ENCODE peak calls at places on chromosomes 13 and 19, in ten cellular contexts. Q is lower lobe of right lung, W is kidney epithelial cell, M is brain microvascular endothelial cell, V is mucosa of descending colon, L is fibroblast of the aortic adventitia, H is NB4, A is heart right ventricle, J is lower leg skin, F is coronary artery. E is an unnamed sample.

GRCh38 chr13:24050292-24050711 is 110.2 kb upstream of the SPATA13 start:
- DNase-seq in F (peak), A (peak), M (peak), H (no peak), J (no peak), Q (peak), L (peak), V (no peak), W (no peak), E (no peak)

GRCh38 chr19:8731428-8732169 is 10.2 kb downstream of the OR2Z1 start:
- DNase-seq in Q (no peak), H (peak), J (no peak), M (no peak), W (no peak), L (no peak), F (no peak), A (no peak), V (no peak), E (no peak)

GRCh38 chr19:3821156-3821555 is 35.0 kb upstream of the MATK start:
- DNase-seq in Q (no peak), F (no peak), A (no peak), L (no peak), V (no peak), J (no peak), W (no peak), M (no peak), H (no peak), E (no peak)

GRCh38 chr13:44930907-44931676 is 58.2 kb downstream of the NUFIP1 start:
- DNase-seq in W (no peak), L (peak), F (no peak), J (no peak), A (no peak), M (peak), V (no peak), Q (no peak), H (peak), E (no peak)

GRCh38 chr13:24328145-24328544 is 18.8 kb downstream of the C1QTNF9 start:
- DNase-seq in A (no peak), M (no peak), V (no peak), W (no peak), L (no peak), F (no peak), J (no peak), Q (no peak), H (no peak), E (no peak)

GRCh38 chr13:49690133-49690989 is 925 bp downstream of the EBPL start:
- DNase-seq in W (no peak), J (no peak), Q (no peak), H (peak), A (no peak), F (no peak), M (peak), L (peak), V (no peak), E (peak)

GRCh38 chr13:27991881-27992280 is 3.4 kb upstream of the URAD start:
- DNase-seq in F (no peak), V (no peak), A (no peak), H (no peak), J (no peak), L (no peak), W (no peak), Q (no peak), M (no peak), E (no peak)

GRCh38 chr19:29944415-29945012 is 2.5 kb downstream of the URI1 start:
- DNase-seq in A (no peak), W (no peak), F (no peak), H (no peak), M (no peak), J (no peak), V (no peak), Q (no peak), L (no peak), E (no peak)

GRCh38 chr19:35126624-35126959 is 8.3 kb downstream of the LGI4 start:
- DNase-seq in F (no peak), J (no peak), L (no peak), Q (no peak), W (no peak), M (no peak), A (no peak), H (no peak), V (no peak), E (no peak)

GRCh38 chr13:38888309-38888708 is 102.3 kb downstream of the STOML3 start:
- DNase-seq in W (peak), M (peak), V (no peak), L (no peak), Q (no peak), J (no peak), A (no peak), F (no peak), H (no peak), E (no peak)

GRCh38 chr19:843180-843835 is 2.5 kb downstream of the PRTN3 start:
- DNase-seq in F (peak), J (no peak), H (peak), L (no peak), Q (peak), V (no peak), A (peak), W (no peak), M (no peak), E (no peak)

GRCh38 chr13:44576396-44577235 is 486 bp upstream of the TSC22D1 start:
- DNase-seq in W (no peak), V (peak), Q (peak), F (no peak), H (peak), L (no peak), J (no peak), A (no peak), M (no peak), E (no peak)

GRCh38 chr13:106337096-106337495 is 198.4 kb downstream of the EFNB2 start:
- DNase-seq in H (no peak), L (no peak), V (no peak), J (no peak), F (no peak), W (no peak), A (no peak), M (no peak), Q (no peak), E (no peak)

GRCh38 chr19:35080613-35081170 is 34.9 kb upstream of the FXYD3 start:
- DNase-seq in H (no peak), F (no peak), L (no peak), W (no peak), Q (peak), V (no peak), M (no peak), A (no peak), J (no peak), E (peak)

GRCh38 chr13:44437356-44438233 is 64.0 kb downstream of the SERP2 start:
- DNase-seq in Q (no peak), V (no peak), F (no peak), L (peak), J (no peak), A (no peak), H (peak), W (no peak), M (no peak), E (no peak)

GRCh38 chr19:34173145-34173956 is 1.0 kb downstream of the LSM14A start:
- DNase-seq in L (peak), F (no peak), A (no peak), Q (peak), M (no peak), V (peak), J (peak), H (peak), W (peak), E (peak)

GRCh38 chr19:19434483-19435045 is 29.1 kb downstream of the GATAD2A start:
- DNase-seq in A (peak), W (no peak), L (peak), V (no peak), H (no peak), F (no peak), M (no peak), Q (no peak), J (peak), E (no peak)

GRCh38 chr13:71240906-71241305 is 626.1 kb downstream of the DACH1 start:
- DNase-seq in F (no peak), V (no peak), H (peak), M (peak), W (no peak), J (no peak), Q (no peak), L (no peak), A (no peak), E (no peak)

GRCh38 chr19:42198676-42199439 is 18.6 kb downstream of the DEDD2 start:
- DNase-seq in F (no peak), V (peak), L (no peak), H (peak), A (no peak), Q (no peak), W (no peak), M (no peak), J (no peak), E (no peak)

GRCh38 chr13:32170841-32171240 is 139.3 kb downstream of the FRY start:
- DNase-seq in F (no peak), V (no peak), W (no peak), A (no peak), J (no peak), Q (no peak), H (no peak), M (no peak), L (no peak), E (no peak)
- TF ChIP-seq CTCF in F (no peak), V (no peak), W (no peak), A (no peak), J (no peak), Q (no peak), H (no peak), M (no peak), L (no peak), E (no peak)

DNA sequence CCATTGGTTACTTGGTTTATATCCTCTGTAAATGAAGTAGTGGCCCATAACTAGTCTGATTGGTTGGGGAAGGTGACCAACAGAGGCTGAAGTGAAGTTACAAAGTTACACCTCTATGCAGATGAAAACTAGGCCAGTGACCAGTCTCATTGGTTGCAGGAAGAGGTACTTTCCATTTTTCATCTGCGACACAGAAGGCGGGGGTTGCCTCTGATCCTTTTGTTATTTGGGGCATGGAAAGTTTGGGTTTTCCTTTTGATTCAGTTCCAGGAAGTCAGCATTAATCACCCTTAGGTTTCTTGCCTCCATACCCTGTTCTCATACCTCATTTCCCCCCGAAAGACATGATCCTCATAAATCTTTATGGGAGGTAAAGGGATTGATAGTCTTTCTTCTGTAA is 20.2 kb downstream of the ZNF544 start:
- DNase-seq in H (no peak), J (no peak), V (no peak), W (no peak), L (no peak), Q (no peak), M (no peak), F (no peak), A (no peak), E (no peak)
- H3K4me3 ChIP-seq in H (no peak), J (no peak), V (no peak), W (no peak), L (no peak), Q (no peak), M (no peak), F (peak), A (no peak), E (no peak)

GRCh38 chr19:58497634-58498170 is 14.1 kb downstream of the SLC27A5 start:
- DNase-seq in H (no peak), M (no peak), V (no peak), W (no peak), A (no peak), F (no peak), J (no peak), Q (no peak), L (no peak), E (no peak)

GRCh38 chr19:58498316-58499020 is 13.3 kb downstream of the SLC27A5 start:
- DNase-seq in J (no peak), W (no peak), V (peak), H (no peak), F (no peak), Q (peak), M (no peak), L (no peak), A (no peak), E (no peak)

GRCh38 chr19:58500242-58500641 is 11.6 kb downstream of the SLC27A5 start:
- DNase-seq in J (no peak), F (no peak), M (no peak), H (no peak), L (no peak), W (no peak), A (no peak), Q (no peak), V (no peak), E (no peak)

GRCh38 chr19:58499021-58499927 is 12.5 kb downstream of the SLC27A5 start:
- DNase-seq in W (peak), M (peak), Q (peak), H (peak), J (peak), L (peak), A (peak), V (peak), F (peak), E (peak)
- TF ChIP-seq CTCF in W (peak), M (peak), Q (no peak), H (peak), J (peak), L (peak), A (no peak), V (no peak), F (no peak), E (no peak)

GRCh38 chr19:6057651-6058365 is 52.5 kb downstream of the RFX2 start:
- DNase-seq in V (no peak), L (no peak), F (peak), J (no peak), M (no peak), Q (no peak), A (no peak), H (no peak), W (no peak), E (no peak)

GRCh38 chr19:6058411-6059201 is 51.7 kb downstream of the RFX2 start:
- DNase-seq in H (no peak), M (no peak), Q (no peak), V (no peak), J (no peak), W (no peak), L (no peak), A (no peak), F (peak), E (no peak)

GRCh38 chr19:6056801-6057650 is 53.3 kb downstream of the RFX2 start:
- DNase-seq in H (peak), J (peak), V (peak), W (peak), Q (peak), M (peak), L (peak), A (peak), F (peak), E (no peak)

GRCh38 chr19:6055013-6055795 is 55.1 kb downstream of the RFX2 start:
- DNase-seq in F (peak), H (no peak), W (no peak), A (no peak), J (no peak), M (no peak), V (no peak), L (peak), Q (no peak), E (no peak)

GRCh38 chr19:6056282-6056741 is 54.0 kb downstream of the RFX2 start:
- DNase-seq in V (peak), F (peak), H (no peak), J (no peak), L (no peak), M (no peak), A (no peak), W (no peak), Q (no peak), E (no peak)
- H3K4me3 ChIP-seq in V (no peak), F (peak), H (no peak), J (no peak), L (no peak), M (no peak), A (peak), W (no peak), Q (no peak), E (no peak)

GRCh38 chr13:64154514-64154913 is 2738.9 kb upstream of the PCDH20 start:
- DNase-seq in Q (no peak), A (no peak), F (no peak), M (no peak), J (no peak), H (peak), W (no peak), L (peak), V (no peak), E (peak)
- TF ChIP-seq CTCF in Q (no peak), A (no peak), F (no peak), M (no peak), J (no peak), H (no peak), W (peak), L (peak), V (no peak), E (peak)

DNA sequence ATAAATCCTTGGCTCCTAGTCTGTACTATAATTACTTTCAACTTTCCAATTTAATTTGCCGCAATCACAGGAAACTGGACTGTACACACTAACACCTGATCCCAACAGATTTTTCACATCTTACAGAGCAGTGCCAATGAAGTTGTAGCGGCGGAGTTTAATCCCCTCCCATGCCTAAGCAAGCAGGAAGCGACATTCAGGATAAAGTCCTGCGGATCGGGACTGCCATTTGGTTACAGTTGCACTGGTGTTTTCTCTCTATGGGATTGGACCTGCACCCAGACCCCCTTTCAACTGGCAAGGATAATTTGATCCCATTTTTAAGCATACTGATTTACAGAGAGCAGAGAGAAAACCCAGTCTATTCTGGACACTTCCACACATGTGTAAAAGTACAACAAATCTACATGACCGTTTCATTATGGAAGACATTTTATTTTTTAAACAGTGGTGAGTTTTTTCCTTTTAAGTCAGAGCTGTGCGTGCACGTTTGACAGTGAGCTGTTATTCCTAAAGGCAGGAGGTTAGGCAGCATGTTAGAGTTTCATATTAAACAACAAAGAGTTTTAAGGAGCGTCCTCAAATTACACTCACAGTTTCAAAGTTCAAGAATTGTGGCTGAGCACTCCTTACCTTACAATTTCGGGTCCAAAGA is 141.8 kb upstream of the RFC3 start:
- DNase-seq in F (no peak), V (no peak), L (peak), Q (no peak), M (no peak), J (no peak), W (no peak), H (no peak), A (no peak), E (no peak)
- H3K4me3 ChIP-seq in F (peak), V (no peak), L (peak), Q (peak), M (peak), J (peak), W (peak), H (peak), A (peak), E (peak)

DNA sequence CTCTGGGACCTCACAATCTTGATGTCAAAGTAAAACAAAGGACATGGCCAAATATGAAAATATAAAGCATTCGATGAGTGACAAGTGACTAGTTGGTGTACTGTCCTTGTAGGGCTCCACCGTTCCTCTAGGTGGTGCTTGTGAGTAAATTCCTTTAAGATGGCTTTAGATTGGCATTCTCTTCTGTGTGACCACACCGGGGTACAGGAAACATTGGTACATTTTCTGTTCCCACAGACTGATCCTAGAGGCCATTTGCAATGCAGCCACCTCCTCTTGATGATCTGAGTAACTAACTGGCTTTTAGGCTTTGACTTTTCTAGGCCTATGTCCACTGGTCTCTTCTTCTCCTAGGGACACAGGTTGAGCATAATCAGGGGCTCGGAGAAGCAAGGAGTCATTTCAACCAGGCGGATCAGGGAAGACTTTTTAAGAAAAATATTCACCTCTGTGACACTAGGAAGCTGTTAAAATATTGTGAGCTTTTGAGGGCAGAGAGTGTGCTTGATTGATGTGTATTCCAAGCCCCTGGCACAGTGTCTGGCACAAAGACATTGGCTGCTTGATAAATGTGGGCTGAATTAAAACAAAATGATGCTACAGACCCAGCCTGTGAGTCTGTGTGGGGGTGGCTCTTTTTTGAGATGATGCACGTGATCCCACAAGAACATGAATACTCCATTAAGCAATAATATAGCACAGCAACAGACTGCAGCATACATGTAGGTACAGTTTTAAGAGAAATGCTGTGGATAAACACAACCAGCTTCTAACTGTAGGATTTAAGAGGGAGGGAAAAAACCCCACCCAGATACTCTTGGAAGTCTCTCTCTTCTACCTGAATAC is 21.0 kb downstream of the EPSTI1 start:
- DNase-seq in L (peak), H (peak), A (no peak), F (no peak), W (no peak), Q (no peak), V (no peak), M (peak), J (no peak), E (no peak)
- TF ChIP-seq CTCF in L (peak), H (peak), A (peak), F (peak), W (peak), Q (peak), V (peak), M (peak), J (no peak), E (peak)

GRCh38 chr19:53959176-53959757 is 3.5 kb upstream of the CACNG8 start:
- DNase-seq in J (no peak), Q (no peak), L (no peak), W (no peak), H (no peak), A (no peak), F (no peak), M (no peak), V (no peak), E (no peak)

GRCh38 chr19:53960187-53960586 is 2.5 kb upstream of the CACNG8 start:
- DNase-seq in J (no peak), W (no peak), A (no peak), H (no peak), M (no peak), F (no peak), V (no peak), Q (no peak), L (no peak), E (no peak)

GRCh38 chr19:53960886-53961285 is 1.9 kb upstream of the CACNG8 start:
- DNase-seq in A (no peak), J (no peak), Q (no peak), F (no peak), V (no peak), M (no peak), W (no peak), H (no peak), L (no peak), E (no peak)

GRCh38 chr19:53958168-53958571 is 4.6 kb upstream of the CACNG8 start:
- DNase-seq in H (no peak), L (no peak), W (no peak), Q (no peak), V (no peak), J (no peak), M (no peak), A (no peak), F (no peak), E (no peak)

DNA sequence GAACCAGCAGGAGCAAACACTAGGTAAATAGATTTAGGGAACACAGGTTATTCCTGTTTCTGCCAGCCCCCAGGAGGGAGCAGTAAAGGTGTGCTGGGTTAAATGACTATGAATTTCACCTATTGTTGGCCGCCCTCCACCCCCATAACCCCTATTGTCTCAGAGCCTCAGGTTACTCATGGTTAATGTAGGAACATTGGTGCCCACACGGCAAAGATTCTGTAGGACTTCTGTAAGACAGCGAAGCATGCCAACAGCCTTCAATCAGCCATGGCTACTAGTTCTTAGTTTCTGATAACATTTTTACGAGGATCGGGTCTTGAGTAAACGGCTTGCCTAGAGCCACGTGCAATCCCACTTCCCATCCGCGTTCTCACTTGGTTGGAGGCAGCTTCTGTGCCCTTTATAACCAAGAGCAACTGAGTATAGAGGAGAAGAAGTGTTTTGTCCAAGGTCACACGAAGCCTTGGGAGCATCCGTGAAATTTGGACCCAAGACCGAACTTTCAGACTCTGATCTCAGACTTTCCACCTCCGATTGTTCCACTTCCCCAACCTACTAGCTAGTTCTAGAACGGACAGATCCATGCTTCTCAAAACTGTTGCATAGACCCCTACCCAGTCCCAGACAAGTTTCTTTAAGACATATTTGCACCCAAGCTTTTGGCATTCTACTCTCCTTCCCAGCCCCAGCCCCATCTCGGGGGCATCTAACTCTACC is 5.1 kb upstream of the CACNG8 start:
- DNase-seq in H (peak), J (no peak), W (no peak), F (no peak), M (no peak), V (no peak), A (no peak), L (no peak), Q (no peak), E (no peak)
- H3K4me3 ChIP-seq in H (no peak), J (no peak), W (no peak), F (no peak), M (no peak), V (no peak), A (no peak), L (no peak), Q (no peak), E (no peak)

E was measured in LNCaP clone FGC.